ENCODE peak calls at places on chromosome 6, in ten cellular contexts. One of them, this sample, is unnamed.
A peak's percentile ranks its signal among the peaks of the same experiment; 100 is the strongest.

GRCh38 chr6:156876302-156876701 is 99.1 kb downstream of the ARID1B start:
- DNase-seq in right cardiac atrium: peak; percentile 69
- DNase-seq in gastrocnemius medialis: peak; percentile 64
- DNase-seq in CD4-positive, alpha-beta memory T cell: no peak
- DNase-seq in cardiac muscle cell: no peak
- DNase-seq in upper lobe of left lung: peak; percentile 47
- DNase-seq in foreskin keratinocyte: no peak
- DNase-seq in H1: no peak
- DNase-seq in HepG2: no peak
- DNase-seq in adrenal gland: no peak
- DNase-seq in this sample: no peak

GRCh38 chr6:41023114-41023513 is 15.9 kb downstream of the UNC5CL start:
- DNase-seq in H1: no peak
- DNase-seq in upper lobe of left lung: no peak
- DNase-seq in gastrocnemius medialis: no peak
- DNase-seq in adrenal gland: no peak
- DNase-seq in right cardiac atrium: no peak
- DNase-seq in cardiac muscle cell: no peak
- DNase-seq in HepG2: no peak
- DNase-seq in CD4-positive, alpha-beta memory T cell: no peak
- DNase-seq in foreskin keratinocyte: no peak
- DNase-seq in this sample: no peak

GRCh38 chr6:7542065-7542877 is 800 bp downstream of the DSP start:
- DNase-seq in gastrocnemius medialis: no peak
- DNase-seq in right cardiac atrium: peak; percentile 67
- DNase-seq in foreskin keratinocyte: no peak
- DNase-seq in HepG2: no peak
- DNase-seq in upper lobe of left lung: peak; percentile 91
- DNase-seq in cardiac muscle cell: no peak
- DNase-seq in adrenal gland: peak; percentile 30
- DNase-seq in H1: no peak
- DNase-seq in CD4-positive, alpha-beta memory T cell: peak; percentile 10
- DNase-seq in this sample: no peak

GRCh38 chr6:47854996-47855395 is 73.2 kb downstream of the OPN5 start:
- DNase-seq in gastrocnemius medialis: no peak
- DNase-seq in foreskin keratinocyte: peak; percentile 72
- DNase-seq in H1: no peak
- DNase-seq in adrenal gland: no peak
- DNase-seq in CD4-positive, alpha-beta memory T cell: no peak
- DNase-seq in right cardiac atrium: no peak
- DNase-seq in upper lobe of left lung: no peak
- DNase-seq in HepG2: no peak
- DNase-seq in cardiac muscle cell: no peak
- DNase-seq in this sample: no peak

GRCh38 chr6:135311446-135312200 is 130.5 kb downstream of the MYB start:
- DNase-seq in adrenal gland: no peak
- DNase-seq in foreskin keratinocyte: no peak
- DNase-seq in upper lobe of left lung: no peak
- DNase-seq in H1: no peak
- DNase-seq in HepG2: no peak
- DNase-seq in cardiac muscle cell: no peak
- DNase-seq in gastrocnemius medialis: no peak
- DNase-seq in right cardiac atrium: no peak
- DNase-seq in CD4-positive, alpha-beta memory T cell: no peak
- DNase-seq in this sample: no peak

GRCh38 chr6:25263602-25264001 is 15.6 kb upstream of the CARMIL1 start:
- DNase-seq in cardiac muscle cell: peak; percentile 7
- DNase-seq in upper lobe of left lung: no peak
- DNase-seq in gastrocnemius medialis: no peak
- DNase-seq in H1: no peak
- DNase-seq in HepG2: no peak
- DNase-seq in CD4-positive, alpha-beta memory T cell: no peak
- DNase-seq in foreskin keratinocyte: peak; percentile 81
- DNase-seq in adrenal gland: no peak
- DNase-seq in right cardiac atrium: no peak
- DNase-seq in this sample: no peak

GRCh38 chr6:157595768-157596167 is 214.8 kb downstream of the ZDHHC14 start:
- DNase-seq in H1: no peak
- DNase-seq in CD4-positive, alpha-beta memory T cell: no peak
- DNase-seq in adrenal gland: no peak
- DNase-seq in gastrocnemius medialis: no peak
- DNase-seq in cardiac muscle cell: no peak
- DNase-seq in foreskin keratinocyte: no peak
- DNase-seq in upper lobe of left lung: peak; percentile 21
- DNase-seq in right cardiac atrium: no peak
- DNase-seq in HepG2: no peak
- DNase-seq in this sample: no peak

GRCh38 chr6:97497713-97498331 is 214.8 kb upstream of the MMS22L start:
- DNase-seq in cardiac muscle cell: peak; percentile 77
- DNase-seq in HepG2: peak; percentile 59
- DNase-seq in upper lobe of left lung: no peak
- DNase-seq in CD4-positive, alpha-beta memory T cell: peak; percentile 46
- DNase-seq in adrenal gland: peak; percentile 64
- DNase-seq in gastrocnemius medialis: peak; percentile 50
- DNase-seq in right cardiac atrium: peak; percentile 78
- DNase-seq in foreskin keratinocyte: peak; percentile 56
- DNase-seq in H1: peak; percentile 7
- DNase-seq in this sample: peak; percentile 18

GRCh38 chr6:53410508-53411258 is 61.9 kb upstream of the ELOVL5 start:
- DNase-seq in CD4-positive, alpha-beta memory T cell: peak; percentile 68
- DNase-seq in foreskin keratinocyte: peak; percentile 13
- DNase-seq in cardiac muscle cell: peak; percentile 55
- DNase-seq in gastrocnemius medialis: no peak
- DNase-seq in adrenal gland: peak; percentile 52
- DNase-seq in H1: no peak
- DNase-seq in HepG2: peak; percentile 56
- DNase-seq in right cardiac atrium: peak; percentile 81
- DNase-seq in upper lobe of left lung: peak; percentile 10
- DNase-seq in this sample: no peak

GRCh38 chr6:142265476-142265875 is 36.3 kb upstream of the ADGRG6 start:
- DNase-seq in right cardiac atrium: no peak
- DNase-seq in HepG2: peak; percentile 96
- DNase-seq in upper lobe of left lung: no peak
- DNase-seq in cardiac muscle cell: no peak
- DNase-seq in gastrocnemius medialis: no peak
- DNase-seq in CD4-positive, alpha-beta memory T cell: no peak
- DNase-seq in adrenal gland: no peak
- DNase-seq in H1: no peak
- DNase-seq in foreskin keratinocyte: no peak
- DNase-seq in this sample: no peak

GRCh38 chr6:90044182-90044832 is 150.0 kb downstream of the GJA10 start:
- DNase-seq in H1: no peak
- DNase-seq in CD4-positive, alpha-beta memory T cell: no peak
- DNase-seq in gastrocnemius medialis: no peak
- DNase-seq in HepG2: no peak
- DNase-seq in right cardiac atrium: no peak
- DNase-seq in cardiac muscle cell: no peak
- DNase-seq in foreskin keratinocyte: no peak
- DNase-seq in upper lobe of left lung: no peak
- DNase-seq in adrenal gland: no peak
- DNase-seq in this sample: no peak

GRCh38 chr6:12962995-12963394 is 246.4 kb downstream of the PHACTR1 start:
- DNase-seq in foreskin keratinocyte: peak; percentile 12
- DNase-seq in H1: no peak
- DNase-seq in adrenal gland: no peak
- DNase-seq in HepG2: no peak
- DNase-seq in right cardiac atrium: no peak
- DNase-seq in gastrocnemius medialis: no peak
- DNase-seq in CD4-positive, alpha-beta memory T cell: no peak
- DNase-seq in cardiac muscle cell: peak; percentile 52
- DNase-seq in upper lobe of left lung: no peak
- DNase-seq in this sample: no peak

GRCh38 chr6:45438849-45439406 is 61.2 kb upstream of the SUPT3H start:
- DNase-seq in H1: no peak
- DNase-seq in right cardiac atrium: no peak
- DNase-seq in upper lobe of left lung: no peak
- DNase-seq in HepG2: no peak
- DNase-seq in CD4-positive, alpha-beta memory T cell: peak; percentile 19
- DNase-seq in gastrocnemius medialis: no peak
- DNase-seq in adrenal gland: no peak
- DNase-seq in cardiac muscle cell: peak; percentile 90
- DNase-seq in foreskin keratinocyte: peak; percentile 90
- DNase-seq in this sample: peak; percentile 69

GRCh38 chr6:68238097-68238597 is 396.9 kb upstream of the ADGRB3 start:
- DNase-seq in right cardiac atrium: no peak
- DNase-seq in HepG2: no peak
- DNase-seq in gastrocnemius medialis: no peak
- DNase-seq in cardiac muscle cell: peak; percentile 46
- DNase-seq in foreskin keratinocyte: peak; percentile 58
- DNase-seq in upper lobe of left lung: no peak
- DNase-seq in CD4-positive, alpha-beta memory T cell: no peak
- DNase-seq in H1: no peak
- DNase-seq in adrenal gland: no peak
- DNase-seq in this sample: peak; percentile 18
- H3K27ac ChIP-seq in right cardiac atrium: no peak overlapping the region
- H3K27ac ChIP-seq in HepG2: no peak overlapping the region
- H3K27ac ChIP-seq in gastrocnemius medialis: no peak overlapping the region
- H3K27ac ChIP-seq in cardiac muscle cell: no peak overlapping the region
- H3K27ac ChIP-seq in foreskin keratinocyte: no peak overlapping the region
- H3K27ac ChIP-seq in upper lobe of left lung: no peak overlapping the region
- H3K27ac ChIP-seq in CD4-positive, alpha-beta memory T cell: no peak overlapping the region
- H3K27ac ChIP-seq in H1: no peak overlapping the region
- H3K27ac ChIP-seq in adrenal gland: no peak overlapping the region
- H3K27ac ChIP-seq in this sample: peak overlapping the region; percentile 19

DNA sequence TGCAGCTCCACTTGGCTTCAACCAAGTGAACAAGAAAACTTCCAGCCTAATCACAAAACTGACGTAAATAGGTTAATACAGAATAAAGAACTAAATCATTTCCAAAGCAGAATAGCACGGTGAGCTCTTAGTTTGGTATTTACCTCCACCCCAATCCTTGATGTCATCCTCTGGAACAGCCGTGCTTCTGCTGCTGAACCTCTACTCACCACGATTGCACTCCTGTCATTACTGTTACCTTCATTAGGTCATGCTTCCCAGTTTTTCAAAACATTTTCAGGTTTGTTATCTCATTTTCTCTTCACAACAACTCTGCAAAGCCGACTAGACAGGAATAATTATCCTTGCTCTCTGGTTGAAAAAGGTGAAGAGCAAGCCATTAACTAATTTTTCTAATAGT is 15.6 kb upstream of the PLEKHG1 start:
- DNase-seq in gastrocnemius medialis: no peak
- DNase-seq in right cardiac atrium: no peak
- DNase-seq in HepG2: no peak
- DNase-seq in foreskin keratinocyte: peak; percentile 35
- DNase-seq in H1: no peak
- DNase-seq in upper lobe of left lung: no peak
- DNase-seq in CD4-positive, alpha-beta memory T cell: no peak
- DNase-seq in cardiac muscle cell: no peak
- DNase-seq in adrenal gland: no peak
- DNase-seq in this sample: no peak
- H3K27ac ChIP-seq in gastrocnemius medialis: no peak overlapping the region
- H3K27ac ChIP-seq in right cardiac atrium: no peak overlapping the region
- H3K27ac ChIP-seq in HepG2: no peak overlapping the region
- H3K27ac ChIP-seq in foreskin keratinocyte: no peak overlapping the region
- H3K27ac ChIP-seq in H1: no peak overlapping the region
- H3K27ac ChIP-seq in upper lobe of left lung: no peak overlapping the region
- H3K27ac ChIP-seq in CD4-positive, alpha-beta memory T cell: no peak overlapping the region
- H3K27ac ChIP-seq in cardiac muscle cell: no peak overlapping the region
- H3K27ac ChIP-seq in adrenal gland: no peak overlapping the region
- H3K27ac ChIP-seq in this sample: no peak overlapping the region

GRCh38 chr6:80106418-80107235 is at the start of gene BCKDHB:
- DNase-seq in foreskin keratinocyte: peak; percentile 95
- DNase-seq in HepG2: peak; percentile 98
- DNase-seq in cardiac muscle cell: peak; percentile 99
- DNase-seq in H1: peak; percentile 94
- DNase-seq in upper lobe of left lung: peak; percentile 96
- DNase-seq in right cardiac atrium: peak; percentile 99
- DNase-seq in CD4-positive, alpha-beta memory T cell: peak; percentile 98
- DNase-seq in adrenal gland: peak; percentile 99
- DNase-seq in gastrocnemius medialis: peak; percentile 99
- DNase-seq in this sample: peak; percentile 88
- H3K27ac ChIP-seq in foreskin keratinocyte: no peak within 1 kb of the TSS
- H3K27ac ChIP-seq in HepG2: peak within 1 kb of the TSS; percentile 72
- H3K27ac ChIP-seq in cardiac muscle cell: peak within 1 kb of the TSS; percentile 91
- H3K27ac ChIP-seq in H1: peak within 1 kb of the TSS; percentile 84
- H3K27ac ChIP-seq in upper lobe of left lung: peak within 1 kb of the TSS; percentile 77
- H3K27ac ChIP-seq in right cardiac atrium: peak within 1 kb of the TSS; percentile 86
- H3K27ac ChIP-seq in CD4-positive, alpha-beta memory T cell: peak within 1 kb of the TSS; percentile 50
- H3K27ac ChIP-seq in adrenal gland: no peak within 1 kb of the TSS
- H3K27ac ChIP-seq in gastrocnemius medialis: peak within 1 kb of the TSS; percentile 90
- H3K27ac ChIP-seq in this sample: peak within 1 kb of the TSS; percentile 50

DNA sequence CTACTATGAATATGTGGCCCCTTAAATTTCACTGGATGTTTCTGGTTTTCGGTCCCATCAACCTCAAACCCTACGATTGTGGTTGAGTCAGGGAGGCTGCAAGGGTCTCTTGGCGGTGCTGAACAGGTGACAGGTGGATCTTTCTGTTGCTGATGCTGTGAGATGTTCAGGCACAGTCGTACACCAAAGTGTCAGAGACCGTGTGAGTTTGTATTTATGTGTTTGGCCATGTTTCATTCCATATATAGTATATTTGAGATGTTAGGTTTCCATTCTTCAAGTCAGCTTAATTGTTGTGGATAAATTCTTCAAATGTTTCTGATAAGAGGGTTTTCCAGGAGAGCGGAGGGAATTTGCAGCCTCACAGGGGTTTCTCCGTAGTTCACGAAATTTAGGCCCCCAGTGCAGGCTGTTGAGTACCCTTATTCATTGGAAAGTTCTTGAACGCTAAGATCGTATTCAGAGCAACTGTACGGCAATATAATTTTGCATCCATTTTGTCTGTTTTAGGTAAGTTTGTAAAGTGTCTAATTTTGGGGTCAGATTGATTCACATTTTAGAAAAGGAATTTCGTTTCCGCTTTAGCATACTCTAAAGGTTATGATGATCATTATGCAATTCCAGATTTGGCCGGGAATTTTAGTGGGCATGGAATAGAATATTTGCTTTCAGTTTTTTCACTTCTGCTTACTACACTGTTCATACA is 1.2 kb downstream of the TAB2 start:
- DNase-seq in H1: no peak
- DNase-seq in right cardiac atrium: no peak
- DNase-seq in adrenal gland: no peak
- DNase-seq in gastrocnemius medialis: no peak
- DNase-seq in HepG2: peak; percentile 21
- DNase-seq in cardiac muscle cell: peak; percentile 36
- DNase-seq in CD4-positive, alpha-beta memory T cell: peak; percentile 50
- DNase-seq in foreskin keratinocyte: no peak
- DNase-seq in upper lobe of left lung: no peak
- DNase-seq in this sample: no peak
- H3K27ac ChIP-seq in H1: no peak overlapping the region
- H3K27ac ChIP-seq in right cardiac atrium: peak overlapping the region; percentile 59
- H3K27ac ChIP-seq in adrenal gland: peak overlapping the region; percentile 74
- H3K27ac ChIP-seq in gastrocnemius medialis: peak overlapping the region; percentile 98
- H3K27ac ChIP-seq in HepG2: peak overlapping the region; percentile 80
- H3K27ac ChIP-seq in cardiac muscle cell: peak overlapping the region; percentile 98
- H3K27ac ChIP-seq in CD4-positive, alpha-beta memory T cell: peak overlapping the region; percentile 74
- H3K27ac ChIP-seq in foreskin keratinocyte: peak overlapping the region; percentile 10
- H3K27ac ChIP-seq in upper lobe of left lung: peak overlapping the region; percentile 98
- H3K27ac ChIP-seq in this sample: peak overlapping the region; percentile 86

DNA sequence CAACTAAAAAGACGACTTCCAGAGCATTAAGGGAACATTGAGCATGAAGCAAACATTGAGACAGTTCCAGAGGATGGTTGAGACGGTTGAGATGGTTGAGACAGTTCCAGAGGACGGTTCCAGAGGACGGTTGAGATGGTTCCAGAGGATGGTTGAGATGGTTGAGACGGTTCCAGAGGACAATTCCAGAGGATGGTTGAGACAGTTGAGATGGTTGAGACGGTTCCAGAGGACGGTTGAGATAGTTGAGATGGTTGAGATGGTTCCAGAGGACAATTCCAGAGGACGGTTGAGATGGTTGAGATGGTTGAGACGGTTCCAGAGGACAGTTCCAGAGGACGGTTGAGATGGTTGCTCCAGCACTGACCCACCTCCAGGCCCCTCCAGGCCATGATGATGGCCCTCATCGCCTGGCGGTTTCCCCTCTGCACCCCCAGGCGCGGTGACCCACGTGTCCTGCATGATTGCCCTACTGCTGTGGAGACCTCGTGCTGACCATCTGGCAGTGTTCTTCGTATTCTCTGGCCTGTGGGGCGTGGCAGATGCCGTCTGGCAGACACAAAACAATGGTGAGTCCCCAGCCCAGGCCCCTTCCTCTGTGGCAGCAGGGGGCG is 16.3 kb downstream of the UNC93A start:
- DNase-seq in foreskin keratinocyte: no peak
- DNase-seq in cardiac muscle cell: no peak
- DNase-seq in HepG2: no peak
- DNase-seq in H1: no peak
- DNase-seq in gastrocnemius medialis: no peak
- DNase-seq in adrenal gland: no peak
- DNase-seq in right cardiac atrium: no peak
- DNase-seq in upper lobe of left lung: no peak
- DNase-seq in CD4-positive, alpha-beta memory T cell: no peak
- DNase-seq in this sample: no peak
- H3K27ac ChIP-seq in foreskin keratinocyte: no peak overlapping the region
- H3K27ac ChIP-seq in cardiac muscle cell: no peak overlapping the region
- H3K27ac ChIP-seq in HepG2: peak overlapping the region; percentile 97
- H3K27ac ChIP-seq in H1: no peak overlapping the region
- H3K27ac ChIP-seq in gastrocnemius medialis: no peak overlapping the region
- H3K27ac ChIP-seq in adrenal gland: no peak overlapping the region
- H3K27ac ChIP-seq in right cardiac atrium: no peak overlapping the region
- H3K27ac ChIP-seq in upper lobe of left lung: no peak overlapping the region
- H3K27ac ChIP-seq in CD4-positive, alpha-beta memory T cell: no peak overlapping the region
- H3K27ac ChIP-seq in this sample: no peak overlapping the region